ENCODE peak calls at places on chromosomes 13 and 19, in ten cellular contexts. R is heart left ventricle, E is mammary epithelial cell, W is thoracic aorta, T is spleen, Z is aorta, S is A549, B is breast epithelium, G is adrenal gland, L is lung. M is an unnamed sample.

GRCh38 chr19:15456871-15457700 is 7.3 kb downstream of the RASAL3 start:
- DNase-seq in R (no peak), E (no peak), W (no peak), T (no peak), Z (no peak), S (no peak), B (no peak), G (no peak), L (no peak), M (no peak)

GRCh38 chr13:75359266-75359665 is 122.7 kb downstream of the TBC1D4 start:
- DNase-seq in R (no peak), E (peak; percentile 86), W (no peak), T (no peak), Z (no peak), S (peak; percentile 4), B (no peak), G (no peak), L (no peak), M (no peak)

GRCh38 chr19:46408611-46409039 is 4.7 kb downstream of the CCDC8 start:
- DNase-seq in R (peak; percentile 90), E (no peak), W (peak; percentile 75), T (no peak), Z (peak; percentile 90), S (no peak), B (no peak), G (peak; percentile 73), L (peak; percentile 80), M (no peak)

GRCh38 chr19:1366899-1367870 is 16.5 kb upstream of the NDUFS7 start:
- DNase-seq in R (no peak), E (no peak), W (no peak), T (no peak), Z (no peak), S (no peak), B (no peak), G (no peak), L (no peak), M (no peak)

GRCh38 chr19:42352216-42352892 is 26.9 kb downstream of the MEGF8 start:
- DNase-seq in R (no peak), E (peak; percentile 2), W (no peak), T (no peak), Z (no peak), S (no peak), B (no peak), G (no peak), L (no peak), M (no peak)

GRCh38 chr19:45834970-45835369 is 19.9 kb upstream of the RSPH6A start:
- DNase-seq in R (no peak), E (no peak), W (no peak), T (no peak), Z (no peak), S (no peak), B (no peak), G (no peak), L (peak; percentile 65), M (no peak)

GRCh38 chr13:60094385-60095088 is 69.2 kb downstream of the DIAPH3 start:
- DNase-seq in R (no peak), E (no peak), W (no peak), T (no peak), Z (no peak), S (no peak), B (no peak), G (no peak), L (no peak), M (no peak)

GRCh38 chr13:61546911-61547310 is 131.3 kb upstream of the PCDH20 start:
- DNase-seq in R (no peak), E (no peak), W (no peak), T (no peak), Z (no peak), S (no peak), B (no peak), G (no peak), L (no peak), M (no peak)

GRCh38 chr13:25778808-25779207 is 273.0 kb downstream of the SHISA2 start:
- DNase-seq in R (no peak), E (no peak), W (no peak), T (no peak), Z (no peak), S (no peak), B (no peak), G (no peak), L (no peak), M (no peak)
- H3K4me1 ChIP-seq in R (no peaks in the 10 kb centered on the region), E (no peaks in the 10 kb centered on the region), W (no peaks in the 10 kb centered on the region), T (no peaks in the 10 kb centered on the region), Z (no peaks in the 10 kb centered on the region), S (no peaks in the 10 kb centered on the region), B (no peaks in the 10 kb centered on the region), G (no peaks in the 10 kb centered on the region), L (no peaks in the 10 kb centered on the region), M (no peaks in the 10 kb centered on the region)

GRCh38 chr19:4380254-4380727 is 20.1 kb downstream of the SH3GL1 start:
- DNase-seq in R (peak; percentile 61), E (peak; percentile 65), W (no peak), T (peak; percentile 96), Z (no peak), S (no peak), B (no peak), G (peak; percentile 41), L (no peak), M (peak; percentile 35)
- H3K4me1 ChIP-seq in R (peaks cover 4% of the 10 kb centered on the region), E (peaks cover 58% of the 10 kb centered on the region), W (peaks cover 41% of the 10 kb centered on the region), T (peaks cover 63% of the 10 kb centered on the region), Z (peaks cover 3% of the 10 kb centered on the region), S (peaks cover 48% of the 10 kb centered on the region), B (peaks cover 34% of the 10 kb centered on the region), G (peaks cover 69% of the 10 kb centered on the region), L (peaks cover 32% of the 10 kb centered on the region), M (peaks cover 34% of the 10 kb centered on the region)

GRCh38 chr19:41324921-41325639 is 15.1 kb downstream of the CCDC97 start:
- DNase-seq in R (peak; percentile 88), E (no peak), W (peak; percentile 66), T (peak; percentile 87), Z (peak; percentile 91), S (peak; percentile 83), B (no peak), G (peak; percentile 78), L (no peak), M (no peak)

GRCh38 chr19:41325947-41326706 is 16.2 kb downstream of the CCDC97 start:
- DNase-seq in R (peak; percentile 65), E (no peak), W (no peak), T (peak; percentile 89), Z (no peak), S (no peak), B (no peak), G (no peak), L (no peak), M (no peak)

GRCh38 chr19:41327076-41327475 is 17.1 kb downstream of the CCDC97 start:
- DNase-seq in R (no peak), E (no peak), W (no peak), T (no peak), Z (no peak), S (no peak), B (no peak), G (no peak), L (no peak), M (no peak)

GRCh38 chr19:41324231-41324702 is 14.3 kb downstream of the CCDC97 start:
- DNase-seq in R (no peak), E (no peak), W (no peak), T (no peak), Z (no peak), S (no peak), B (no peak), G (no peak), L (no peak), M (no peak)

GRCh38 chr19:41325640-41325946 is 15.6 kb downstream of the CCDC97 start:
- DNase-seq in R (no peak), E (no peak), W (no peak), T (peak; percentile 79), Z (no peak), S (no peak), B (no peak), G (no peak), L (no peak), M (no peak)
- H3K4me1 ChIP-seq in R (peaks cover 4% of the 10 kb centered on the region), E (peaks cover 51% of the 10 kb centered on the region), W (peaks cover 59% of the 10 kb centered on the region), T (peaks cover 93% of the 10 kb centered on the region), Z (no peaks in the 10 kb centered on the region), S (peaks cover 79% of the 10 kb centered on the region), B (peaks cover 10% of the 10 kb centered on the region), G (peaks cover 66% of the 10 kb centered on the region), L (peaks cover 38% of the 10 kb centered on the region), M (peaks cover 40% of the 10 kb centered on the region)

GRCh38 chr13:40376296-40376849 is 290.1 kb downstream of the FOXO1 start:
- DNase-seq in R (no peak), E (no peak), W (no peak), T (no peak), Z (no peak), S (no peak), B (no peak), G (no peak), L (no peak), M (no peak)

GRCh38 chr13:40379186-40379585 is 287.3 kb downstream of the FOXO1 start:
- DNase-seq in R (no peak), E (no peak), W (no peak), T (no peak), Z (no peak), S (no peak), B (no peak), G (no peak), L (no peak), M (no peak)

GRCh38 chr13:40377783-40378182 is 288.7 kb downstream of the FOXO1 start:
- DNase-seq in R (no peak), E (no peak), W (no peak), T (no peak), Z (no peak), S (no peak), B (no peak), G (no peak), L (no peak), M (no peak)

GRCh38 chr13:40375522-40376171 is 290.8 kb downstream of the FOXO1 start:
- DNase-seq in R (peak; percentile 67), E (no peak), W (no peak), T (no peak), Z (no peak), S (no peak), B (no peak), G (no peak), L (no peak), M (no peak)

GRCh38 chr13:40376867-40377266 is 289.6 kb downstream of the FOXO1 start:
- DNase-seq in R (no peak), E (no peak), W (no peak), T (no peak), Z (no peak), S (no peak), B (no peak), G (no peak), L (no peak), M (no peak)
- H3K4me1 ChIP-seq in R (no peaks in the 10 kb centered on the region), E (no peaks in the 10 kb centered on the region), W (peaks cover 7% of the 10 kb centered on the region), T (peaks cover 4% of the 10 kb centered on the region), Z (no peaks in the 10 kb centered on the region), S (no peaks in the 10 kb centered on the region), B (no peaks in the 10 kb centered on the region), G (no peaks in the 10 kb centered on the region), L (no peaks in the 10 kb centered on the region), M (peaks cover 10% of the 10 kb centered on the region)

GRCh38 chr13:110329798-110330461 is 22.8 kb downstream of the COL4A2 start:
- DNase-seq in R (no peak), E (no peak), W (no peak), T (no peak), Z (no peak), S (no peak), B (no peak), G (no peak), L (no peak), M (no peak)
- H3K4me1 ChIP-seq in R (peaks cover 11% of the 10 kb centered on the region), E (peaks cover 32% of the 10 kb centered on the region), W (peaks cover 100% of the 10 kb centered on the region), T (no peaks in the 10 kb centered on the region), Z (peaks cover 8% of the 10 kb centered on the region), S (peaks cover 32% of the 10 kb centered on the region), B (no peaks in the 10 kb centered on the region), G (no peaks in the 10 kb centered on the region), L (peaks cover 22% of the 10 kb centered on the region), M (no peaks in the 10 kb centered on the region)

GRCh38 chr19:35349614-35350521 is 2.2 kb downstream of the FFAR1 start:
- DNase-seq in R (no peak), E (no peak), W (no peak), T (peak; percentile 82), Z (peak; percentile 68), S (no peak), B (peak; percentile 34), G (no peak), L (no peak), M (no peak)
- H3K4me1 ChIP-seq in R (no peaks in the 10 kb centered on the region), E (no peaks in the 10 kb centered on the region), W (no peaks in the 10 kb centered on the region), T (peaks cover 54% of the 10 kb centered on the region), Z (no peaks in the 10 kb centered on the region), S (no peaks in the 10 kb centered on the region), B (no peaks in the 10 kb centered on the region), G (no peaks in the 10 kb centered on the region), L (no peaks in the 10 kb centered on the region), M (peaks cover 33% of the 10 kb centered on the region)

M was measured in effector memory CD4-positive, alpha-beta T cell.